ENCODE peak calls at places on chromosomes 2 and 18, in eight cellular contexts. One of them, this sample, is unnamed.

GRCh38 chr2:36376992-36377738 is 21.6 kb downstream of the CRIM1 start:
- DNase-seq in ovary: no peak
- DNase-seq in IMR-90: no peak
- DNase-seq in HepG2: no peak
- DNase-seq in Peyer's patch: peak; percentile 69
- DNase-seq in uterus: no peak
- DNase-seq in HCT116: no peak
- DNase-seq in K562: no peak
- DNase-seq in this sample: no peak

GRCh38 chr2:24329700-24330099 is 30.6 kb downstream of the ITSN2 start:
- DNase-seq in uterus: no peak
- DNase-seq in K562: no peak
- DNase-seq in IMR-90: no peak
- DNase-seq in ovary: no peak
- DNase-seq in HepG2: no peak
- DNase-seq in HCT116: no peak
- DNase-seq in Peyer's patch: no peak
- DNase-seq in this sample: no peak

GRCh38 chr18:64017870-64018269 is 48.0 kb downstream of the SERPINB8 start:
- DNase-seq in IMR-90: peak; percentile 13
- DNase-seq in HepG2: peak; percentile 23
- DNase-seq in ovary: no peak
- DNase-seq in K562: no peak
- DNase-seq in uterus: no peak
- DNase-seq in HCT116: peak; percentile 15
- DNase-seq in Peyer's patch: no peak
- DNase-seq in this sample: no peak

GRCh38 chr2:127056086-127056485 is 50.9 kb downstream of the BIN1 start:
- DNase-seq in K562: no peak
- DNase-seq in uterus: no peak
- DNase-seq in IMR-90: no peak
- DNase-seq in HepG2: no peak
- DNase-seq in ovary: no peak
- DNase-seq in Peyer's patch: no peak
- DNase-seq in HCT116: no peak
- DNase-seq in this sample: no peak

GRCh38 chr2:128026422-128027277 is 1.2 kb downstream of the SAP130 start:
- DNase-seq in HCT116: no peak
- DNase-seq in ovary: no peak
- DNase-seq in K562: no peak
- DNase-seq in uterus: no peak
- DNase-seq in Peyer's patch: no peak
- DNase-seq in IMR-90: peak; percentile 8
- DNase-seq in HepG2: no peak
- DNase-seq in this sample: no peak

GRCh38 chr2:170140561-170140960 is 37.4 kb upstream of the MYO3B start:
- DNase-seq in Peyer's patch: no peak
- DNase-seq in ovary: no peak
- DNase-seq in HepG2: no peak
- DNase-seq in uterus: no peak
- DNase-seq in IMR-90: peak; percentile 17
- DNase-seq in K562: no peak
- DNase-seq in HCT116: no peak
- DNase-seq in this sample: no peak

GRCh38 chr2:55482186-55482945 is 37.2 kb upstream of the CFAP36 start:
- DNase-seq in HCT116: no peak
- DNase-seq in Peyer's patch: no peak
- DNase-seq in ovary: no peak
- DNase-seq in K562: no peak
- DNase-seq in HepG2: no peak
- DNase-seq in uterus: no peak
- DNase-seq in IMR-90: peak; percentile 45
- DNase-seq in this sample: no peak

GRCh38 chr2:217790681-217791392 is 212.0 kb downstream of the TNS1 start:
- DNase-seq in HCT116: no peak
- DNase-seq in IMR-90: peak; percentile 83
- DNase-seq in HepG2: no peak
- DNase-seq in ovary: no peak
- DNase-seq in Peyer's patch: no peak
- DNase-seq in K562: no peak
- DNase-seq in uterus: no peak
- DNase-seq in this sample: no peak

GRCh38 chr18:30487962-30488361 is 554.6 kb downstream of the DSC3 start:
- DNase-seq in Peyer's patch: no peak
- DNase-seq in K562: no peak
- DNase-seq in HCT116: no peak
- DNase-seq in uterus: no peak
- DNase-seq in HepG2: no peak
- DNase-seq in ovary: no peak
- DNase-seq in IMR-90: no peak
- DNase-seq in this sample: no peak

GRCh38 chr18:80006726-80007125 is 18.4 kb upstream of the TXNL4A start:
- DNase-seq in IMR-90: no peak
- DNase-seq in K562: no peak
- DNase-seq in ovary: no peak
- DNase-seq in HepG2: no peak
- DNase-seq in uterus: no peak
- DNase-seq in HCT116: no peak
- DNase-seq in Peyer's patch: no peak
- DNase-seq in this sample: no peak

GRCh38 chr18:80012714-80013113 is 21.5 kb upstream of the RBFA start:
- DNase-seq in uterus: no peak
- DNase-seq in Peyer's patch: no peak
- DNase-seq in HCT116: no peak
- DNase-seq in ovary: no peak
- DNase-seq in IMR-90: no peak
- DNase-seq in K562: no peak
- DNase-seq in HepG2: no peak
- DNase-seq in this sample: no peak

GRCh38 chr18:80009661-80010550 is 21.5 kb upstream of the TXNL4A start:
- DNase-seq in ovary: peak; percentile 29
- DNase-seq in HCT116: peak; percentile 75
- DNase-seq in IMR-90: peak; percentile 98
- DNase-seq in Peyer's patch: no peak
- DNase-seq in uterus: peak; percentile 56
- DNase-seq in K562: no peak
- DNase-seq in HepG2: no peak
- DNase-seq in this sample: peak; percentile 92

GRCh38 chr18:80004600-80005342 is 16.4 kb upstream of the TXNL4A start:
- DNase-seq in HCT116: no peak
- DNase-seq in uterus: no peak
- DNase-seq in IMR-90: no peak
- DNase-seq in K562: no peak
- DNase-seq in HepG2: no peak
- DNase-seq in ovary: no peak
- DNase-seq in Peyer's patch: no peak
- DNase-seq in this sample: no peak

GRCh38 chr18:80010551-80010906 is 22.2 kb upstream of the TXNL4A start:
- DNase-seq in uterus: no peak
- DNase-seq in HCT116: no peak
- DNase-seq in Peyer's patch: no peak
- DNase-seq in HepG2: no peak
- DNase-seq in K562: no peak
- DNase-seq in IMR-90: no peak
- DNase-seq in ovary: no peak
- DNase-seq in this sample: no peak
- H3K9me3 ChIP-seq in uterus: peaks cover 42% of the 10 kb centered on the region
- H3K9me3 ChIP-seq in HCT116: no peaks in the 10 kb centered on the region
- H3K9me3 ChIP-seq in Peyer's patch: no peaks in the 10 kb centered on the region
- H3K9me3 ChIP-seq in HepG2: no peaks in the 10 kb centered on the region
- H3K9me3 ChIP-seq in K562: no peaks in the 10 kb centered on the region
- H3K9me3 ChIP-seq in IMR-90: no peaks in the 10 kb centered on the region
- H3K9me3 ChIP-seq in ovary: peaks cover 3% of the 10 kb centered on the region
- H3K9me3 ChIP-seq in this sample: no peaks in the 10 kb centered on the region

DNA sequence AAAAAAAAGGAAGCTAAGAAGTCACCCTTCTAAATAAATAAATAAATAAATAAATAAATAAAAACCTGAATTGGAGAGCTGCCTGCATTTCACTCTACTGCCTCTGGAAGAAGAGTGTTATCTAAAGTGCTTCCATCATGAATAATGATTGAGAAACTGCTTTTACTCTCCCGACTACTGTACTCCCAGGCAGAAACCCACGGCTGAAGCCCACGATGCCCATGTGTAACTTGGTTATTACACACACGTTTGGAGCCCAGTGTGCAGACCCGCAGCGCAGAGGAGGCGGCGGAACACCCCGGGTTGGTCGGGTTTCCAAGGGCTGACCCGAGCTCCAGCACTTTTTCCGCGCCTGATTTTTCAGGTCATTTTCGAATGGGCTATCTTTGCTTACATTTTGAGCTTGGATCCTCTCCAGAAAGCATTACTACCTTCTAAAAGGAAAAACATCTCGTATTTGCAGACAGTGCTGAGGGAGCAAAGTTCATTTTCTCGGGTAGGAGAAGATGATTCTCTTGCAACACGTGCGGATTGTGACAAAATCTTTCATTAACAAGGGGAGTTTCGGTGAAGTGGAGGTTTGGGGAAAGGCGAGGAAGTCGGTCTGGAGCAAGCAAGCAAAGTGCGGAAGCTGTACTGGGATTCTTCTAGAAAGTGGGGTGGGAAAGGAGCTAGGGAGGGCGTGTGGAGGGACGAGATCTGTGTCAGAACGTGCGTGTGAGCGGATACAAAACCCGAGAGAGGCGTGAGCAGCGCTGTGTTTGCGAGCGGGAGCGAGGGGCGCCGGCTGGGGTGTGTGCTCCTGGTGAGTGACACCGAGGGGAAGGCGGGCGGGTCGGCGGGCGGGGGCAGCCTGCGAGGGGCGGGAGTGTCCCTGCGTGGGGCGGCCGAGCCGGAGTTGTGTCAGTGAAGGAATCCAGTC is at the start of gene SPATS2L:
- DNase-seq in K562: no peak
- DNase-seq in uterus: peak; percentile 77
- DNase-seq in IMR-90: peak; percentile 86
- DNase-seq in HepG2: peak; percentile 95
- DNase-seq in HCT116: peak; percentile 22
- DNase-seq in ovary: peak; percentile 81
- DNase-seq in Peyer's patch: peak; percentile 85
- DNase-seq in this sample: peak; percentile 88
- TF ChIP-seq POLR2A in K562: peak; percentile 31
- TF ChIP-seq POLR2A in uterus: peak; percentile 33
- TF ChIP-seq POLR2A in IMR-90: peak; percentile 68
- TF ChIP-seq POLR2A in HepG2: peak; percentile 82
- TF ChIP-seq POLR2A in HCT116: no peak
- TF ChIP-seq POLR2A in ovary: peak; percentile 22
- TF ChIP-seq POLR2A in Peyer's patch: peak; percentile 60
- TF ChIP-seq POLR2A in this sample: peak; percentile 51

GRCh38 chr2:43021791-43022500 is 204.5 kb downstream of the ZFP36L2 start:
- DNase-seq in K562: peak; percentile 43
- DNase-seq in Peyer's patch: peak; percentile 75
- DNase-seq in ovary: no peak
- DNase-seq in uterus: no peak
- DNase-seq in IMR-90: no peak
- DNase-seq in HepG2: peak; percentile 65
- DNase-seq in HCT116: peak; percentile 7
- DNase-seq in this sample: no peak
- TF ChIP-seq CTCF in K562: peak; percentile 72
- TF ChIP-seq CTCF in Peyer's patch: peak; percentile 65
- TF ChIP-seq CTCF in ovary: no peak
- TF ChIP-seq CTCF in uterus: no peak
- TF ChIP-seq CTCF in IMR-90: peak; percentile 3
- TF ChIP-seq CTCF in HepG2: peak; percentile 80
- TF ChIP-seq CTCF in HCT116: peak; percentile 68
- TF ChIP-seq CTCF in this sample: no peak

GRCh38 chr2:95234286-95234785 is 27.0 kb downstream of the ZNF892 start:
- DNase-seq in ovary: no peak
- DNase-seq in uterus: no peak
- DNase-seq in K562: no peak
- DNase-seq in IMR-90: no peak
- DNase-seq in HCT116: no peak
- DNase-seq in Peyer's patch: no peak
- DNase-seq in HepG2: no peak
- DNase-seq in this sample: no peak
- H3K9me3 ChIP-seq in ovary: peaks cover 5% of the 10 kb centered on the region
- H3K9me3 ChIP-seq in uterus: peaks cover 21% of the 10 kb centered on the region
- H3K9me3 ChIP-seq in K562: no peaks in the 10 kb centered on the region
- H3K9me3 ChIP-seq in IMR-90: no peaks in the 10 kb centered on the region
- H3K9me3 ChIP-seq in HCT116: no peaks in the 10 kb centered on the region
- H3K9me3 ChIP-seq in Peyer's patch: no peaks in the 10 kb centered on the region
- H3K9me3 ChIP-seq in HepG2: no peaks in the 10 kb centered on the region
- H3K9me3 ChIP-seq in this sample: peaks cover 49% of the 10 kb centered on the region

This sample was measured in heart left ventricle.